ENCODE peak calls at places on chromosome 6, in five cellular contexts. S is PC-3, R is stomach, N is right cardiac atrium, F is left ventricle myocardium inferior. M is an unnamed sample.

GRCh38 chr6:137882225-137882961 is 15.3 kb downstream of the TNFAIP3 start:
- DNase-seq in S (no peak), R (no peak), N (no peak), F (no peak), M (peak; percentile 17)

GRCh38 chr6:46745973-46746372 is 760 bp upstream of the ANKRD66 start:
- DNase-seq in S (no peak), R (no peak), N (no peak), F (no peak), M (no peak)

GRCh38 chr6:142013286-142013685 is 119.4 kb upstream of the GJE1 start:
- DNase-seq in S (peak; percentile 91), R (no peak), N (no peak), F (no peak), M (peak; percentile 91)

GRCh38 chr6:144809120-144809519 is 524.0 kb downstream of the UTRN start:
- DNase-seq in S (peak; percentile 42), R (no peak), N (no peak), F (no peak), M (peak; percentile 54)

GRCh38 chr6:127013865-127014264 is 104.6 kb upstream of the RSPO3 start:
- DNase-seq in S (no peak), R (no peak), N (no peak), F (no peak), M (no peak)

GRCh38 chr6:138991206-138991605 is 3.2 kb upstream of the REPS1 start:
- DNase-seq in S (no peak), R (no peak), N (no peak), F (no peak), M (no peak)

GRCh38 chr6:109788687-109789086 is 97.6 kb downstream of the FIG4 start:
- DNase-seq in S (no peak), R (no peak), N (no peak), F (no peak), M (no peak)

GRCh38 chr6:26043389-26044139 is 43.7 kb upstream of the HFE start:
- DNase-seq in S (peak; percentile 99), R (peak; percentile 76), N (peak; percentile 79), F (peak; percentile 34), M (peak; percentile 89)

GRCh38 chr6:75735491-75736186 is 13.4 kb upstream of the MYO6 start:
- DNase-seq in S (peak; percentile 41), R (no peak), N (no peak), F (no peak), M (peak; percentile 25)

GRCh38 chr6:144131248-144131709 is 19.0 kb upstream of the STX11 start:
- DNase-seq in S (peak; percentile 93), R (no peak), N (no peak), F (no peak), M (peak; percentile 85)

GRCh38 chr6:6689413-6690143 is 101.1 kb downstream of the LY86 start:
- DNase-seq in S (peak; percentile 83), R (no peak), N (no peak), F (no peak), M (peak; percentile 97)

GRCh38 chr6:129289442-129289841 is 406.5 kb downstream of the LAMA2 start:
- DNase-seq in S (no peak), R (no peak), N (no peak), F (no peak), M (no peak)

GRCh38 chr6:36797055-36797454 is 42.2 kb downstream of the CPNE5 start:
- DNase-seq in S (no peak), R (no peak), N (no peak), F (no peak), M (no peak)

GRCh38 chr6:114282268-114282667 is 60.6 kb downstream of the HS3ST5 start:
- DNase-seq in S (no peak), R (no peak), N (no peak), F (no peak), M (no peak)

GRCh38 chr6:123904228-123904627 is 100.6 kb downstream of the NKAIN2 start:
- DNase-seq in S (no peak), R (no peak), N (no peak), F (no peak), M (no peak)

GRCh38 chr6:155201461-155202226 is 62.2 kb upstream of the CLDN20 start:
- DNase-seq in S (peak; percentile 88), R (no peak), N (no peak), F (no peak), M (peak; percentile 69)

GRCh38 chr6:82959385-82959941 is 106.2 kb downstream of the UBE3D start:
- DNase-seq in S (no peak), R (no peak), N (no peak), F (no peak), M (no peak)

GRCh38 chr6:81485395-81485794 is 267.1 kb downstream of the TENT5A start:
- DNase-seq in S (no peak), R (no peak), N (no peak), F (no peak), M (no peak)

GRCh38 chr6:75205776-75206334 is at the start of gene COL12A1:
- DNase-seq in S (peak; percentile 96), R (peak; percentile 80), N (peak; percentile 97), F (peak; percentile 91), M (peak; percentile 97)

GRCh38 chr6:98764378-98764911 is 69.9 kb upstream of the POU3F2 start:
- DNase-seq in S (no peak), R (no peak), N (no peak), F (no peak), M (no peak)

GRCh38 chr6:83467620-83468036 is 36.8 kb upstream of the ME1 start:
- DNase-seq in S (no peak), R (no peak), N (peak; percentile 76), F (peak; percentile 22), M (no peak)

GRCh38 chr6:148464319-148465010 is 121.8 kb downstream of the SASH1 start:
- DNase-seq in S (peak; percentile 79), R (peak; percentile 60), N (peak; percentile 80), F (peak; percentile 62), M (peak; percentile 52)

GRCh38 chr6:127343753-127344659 is 597 bp upstream of the ECHDC1 start:
- DNase-seq in S (peak; percentile 19), R (no peak), N (no peak), F (no peak), M (no peak)

GRCh38 chr6:5028921-5029320 is 25.1 kb upstream of the RPP40 start:
- DNase-seq in S (no peak), R (no peak), N (no peak), F (no peak), M (no peak)

GRCh38 chr6:157840776-157841175 is 17.7 kb downstream of the SNX9 start:
- DNase-seq in S (peak; percentile 62), R (no peak), N (no peak), F (no peak), M (no peak)

GRCh38 chr6:73969982-73970960 is 274.3 kb downstream of the CD109 start:
- DNase-seq in S (peak; percentile 68), R (no peak), N (no peak), F (no peak), M (no peak)

GRCh38 chr6:34459899-34460593 is 5.8 kb upstream of the PACSIN1 start:
- DNase-seq in S (peak; percentile 73), R (peak; percentile 58), N (no peak), F (no peak), M (peak; percentile 43)

GRCh38 chr6:5315883-5316282 is 54.6 kb downstream of the FARS2 start:
- DNase-seq in S (no peak), R (no peak), N (no peak), F (no peak), M (no peak)

GRCh38 chr6:39666706-39667489 is 58.3 kb downstream of the KIF6 start:
- DNase-seq in S (no peak), R (no peak), N (no peak), F (no peak), M (no peak)

GRCh38 chr6:138957484-138957883 is 30.6 kb downstream of the REPS1 start:
- DNase-seq in S (no peak), R (no peak), N (no peak), F (no peak), M (no peak)

GRCh38 chr6:15901141-15902115 is 227.5 kb upstream of the MYLIP start:
- DNase-seq in S (no peak), R (no peak), N (peak; percentile 64), F (no peak), M (peak; percentile 93)
- H3K4me1 ChIP-seq in S (no peaks in the 10 kb centered on the region), R (peaks cover 11% of the 10 kb centered on the region), N (peaks cover 7% of the 10 kb centered on the region), F (peaks cover 14% of the 10 kb centered on the region), M (peaks cover 9% of the 10 kb centered on the region)

GRCh38 chr6:35486005-35486925 is 10.6 kb downstream of the TEAD3 start:
- DNase-seq in S (peak; percentile 81), R (peak; percentile 86), N (peak; percentile 89), F (peak; percentile 36), M (peak; percentile 92)

GRCh38 chr6:35489995-35490791 is 6.7 kb downstream of the TEAD3 start:
- DNase-seq in S (no peak), R (no peak), N (peak; percentile 94), F (peak; percentile 88), M (no peak)

GRCh38 chr6:35489066-35489465 is 7.8 kb downstream of the TEAD3 start:
- DNase-seq in S (no peak), R (no peak), N (peak; percentile 18), F (no peak), M (no peak)

GRCh38 chr6:35488517-35488862 is 8.4 kb downstream of the TEAD3 start:
- DNase-seq in S (no peak), R (no peak), N (peak; percentile 11), F (no peak), M (no peak)

GRCh38 chr6:35487653-35488516 is 9.0 kb downstream of the TEAD3 start:
- DNase-seq in S (peak; percentile 48), R (peak; percentile 64), N (no peak), F (peak; percentile 16), M (no peak)
- H3K4me1 ChIP-seq in S (peaks cover 48% of the 10 kb centered on the region), R (peaks cover 75% of the 10 kb centered on the region), N (peaks cover 11% of the 10 kb centered on the region), F (peaks cover 80% of the 10 kb centered on the region), M (peaks cover 47% of the 10 kb centered on the region)

GRCh38 chr6:20170455-20171148 is 41.7 kb downstream of the MBOAT1 start:
- DNase-seq in S (no peak), R (no peak), N (no peak), F (no peak), M (no peak)
- H3K4me1 ChIP-seq in S (peaks cover 3% of the 10 kb centered on the region), R (no peaks in the 10 kb centered on the region), N (peaks cover 6% of the 10 kb centered on the region), F (peaks cover 39% of the 10 kb centered on the region), M (no peaks in the 10 kb centered on the region)

GRCh38 chr6:2902470-2902762 is 693 bp downstream of the SERPINB9 start:
- DNase-seq in S (no peak), R (no peak), N (peak; percentile 78), F (no peak), M (no peak)
- H3K4me1 ChIP-seq in S (no peaks in the 10 kb centered on the region), R (peaks cover 4% of the 10 kb centered on the region), N (peaks cover 7% of the 10 kb centered on the region), F (peaks cover 57% of the 10 kb centered on the region), M (no peaks in the 10 kb centered on the region)